ENCODE peak calls at places on chromosome 4, in four cellular contexts. L, T, B and N are unnamed samples.
A peak's percentile ranks its signal among the peaks of the same experiment; 100 is the strongest.

GRCh38 chr4:55445921-55446577 is 50.3 kb downstream of the TMEM165 start:
- DNase-seq in T (peak; percentile 57), B (peak; percentile 65), L (no peak), N (peak; percentile 53)

GRCh38 chr4:140137654-140138053 is 16.3 kb downstream of the MAML3 start:
- DNase-seq in T (peak; percentile 23), B (peak; percentile 47), L (no peak), N (no peak)

GRCh38 chr4:25879991-25880641 is 17.3 kb upstream of the SEL1L3 start:
- DNase-seq in L (no peak), B (peak; percentile 51), T (no peak), N (no peak)

GRCh38 chr4:6250235-6250983 is 19.2 kb upstream of the WFS1 start:
- DNase-seq in T (peak; percentile 57), B (peak; percentile 70), L (no peak), N (peak; percentile 7)

GRCh38 chr4:42786350-42787070 is 106.0 kb upstream of the GRXCR1 start:
- DNase-seq in T (no peak), L (no peak), B (no peak), N (no peak)

GRCh38 chr4:109873791-109874514 is 26.0 kb downstream of the LRIT3 start:
- DNase-seq in L (no peak), B (peak; percentile 69), T (peak; percentile 6), N (peak; percentile 13)

GRCh38 chr4:132003593-132003992 is 1145.5 kb upstream of the PCDH10 start:
- DNase-seq in L (no peak), T (no peak), B (no peak), N (no peak)

GRCh38 chr4:1246111-1246881 is 2.6 kb downstream of the CTBP1 start:
- DNase-seq in T (peak; percentile 8), L (peak; percentile 17), B (no peak), N (no peak)

GRCh38 chr4:119040711-119041185 is 94.9 kb upstream of the MYOZ2 start:
- DNase-seq in B (peak; percentile 84), T (peak; percentile 83), L (no peak), N (peak; percentile 77)

GRCh38 chr4:186189656-186190055 is 1.7 kb upstream of the CYP4V2 start:
- DNase-seq in T (no peak), B (no peak), L (no peak), N (no peak)

GRCh38 chr4:31674313-31674947 is 954.3 kb downstream of the PCDH7 start:
- DNase-seq in L (no peak), T (no peak), B (peak; percentile 31), N (no peak)

GRCh38 chr4:80138556-80139538 is 58.5 kb upstream of the PRDM8 start:
- DNase-seq in B (peak; percentile 57), T (peak; percentile 79), L (no peak), N (no peak)

GRCh38 chr4:39319678-39320077 is 46.5 kb downstream of the RFC1 start:
- DNase-seq in B (peak; percentile 82), T (peak; percentile 94), L (no peak), N (peak; percentile 56)

GRCh38 chr4:155999743-156000142 is 46.1 kb upstream of the CTSO start:
- DNase-seq in B (peak; percentile 3), T (no peak), L (peak; percentile 22), N (no peak)

GRCh38 chr4:11773798-11774197 is 345.1 kb upstream of the HS3ST1 start:
- DNase-seq in T (no peak), B (no peak), L (no peak), N (no peak)

DNA sequence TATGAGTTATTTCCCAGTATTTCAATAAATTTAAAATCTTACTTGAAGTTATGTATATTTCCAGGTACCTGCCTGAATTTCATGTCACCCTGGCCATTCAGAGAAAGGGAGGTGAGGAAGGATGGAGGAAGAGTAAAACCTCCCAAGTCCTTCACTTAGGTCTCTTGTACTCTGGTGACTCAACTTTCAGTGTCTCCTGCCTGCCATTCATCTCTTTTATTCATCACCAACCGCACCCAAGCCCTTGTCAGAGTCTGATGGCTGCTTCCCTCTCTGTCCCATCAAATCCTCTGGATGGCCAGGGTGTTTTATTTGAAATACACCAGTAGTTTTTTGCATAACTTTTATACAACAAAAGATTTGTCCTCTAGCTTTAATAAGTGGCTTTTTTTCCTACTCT is 17.8 kb downstream of the TMPRSS11E start:
- DNase-seq in L (no peak), T (peak; percentile 64), B (no peak), N (no peak)
- H3K27me3 ChIP-seq in L (no peaks in the 10 kb centered on the region), T (no peaks in the 10 kb centered on the region), B (no peaks in the 10 kb centered on the region), N (no peaks in the 10 kb centered on the region)

DNA sequence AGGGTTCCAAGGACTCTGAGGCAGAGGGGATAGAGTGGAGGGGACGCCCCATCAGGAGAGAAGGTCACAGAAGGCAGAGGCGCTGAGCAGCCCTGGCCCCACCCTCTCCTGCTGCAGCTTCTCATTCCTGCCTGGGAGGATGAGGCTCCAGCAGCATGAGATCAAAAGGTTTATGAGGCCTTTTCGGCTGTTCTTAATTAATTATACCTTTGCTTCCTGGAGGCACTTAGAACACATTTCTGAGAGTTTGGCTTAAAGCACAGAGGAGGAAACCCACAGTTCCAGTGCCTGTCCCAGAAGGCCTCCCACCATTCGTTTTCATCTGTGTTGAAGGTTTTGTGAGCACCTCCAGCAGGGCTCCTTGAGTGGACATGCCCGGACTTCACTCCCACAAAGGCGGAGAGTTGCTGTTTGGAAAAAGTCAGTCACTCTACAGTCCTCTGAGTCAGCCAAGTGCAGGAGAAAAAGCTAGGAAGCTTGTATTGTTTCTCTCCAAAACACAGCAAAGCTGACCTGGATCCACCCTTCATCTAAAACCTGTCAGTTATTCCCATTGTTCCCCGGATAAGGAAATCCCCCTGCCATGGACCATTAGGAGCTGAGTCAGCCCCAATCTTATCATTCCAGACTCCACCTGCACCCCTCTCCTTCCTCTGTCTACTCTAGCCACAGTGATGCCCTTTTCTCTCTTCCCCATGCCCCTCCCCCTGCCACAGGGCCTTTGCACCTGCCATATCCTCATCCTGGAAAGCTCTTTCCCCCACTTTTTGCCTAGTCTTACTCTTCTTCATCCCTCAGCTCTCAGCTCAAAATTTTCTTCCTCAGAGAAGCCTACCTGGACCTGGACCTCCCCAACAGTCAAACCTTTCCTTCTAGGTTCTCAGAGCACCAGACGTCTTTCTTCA is 276.8 kb downstream of the FBXW7 start:
- DNase-seq in B (peak; percentile 45), L (no peak), T (peak; percentile 96), N (peak; percentile 57)
- TF ChIP-seq CTCF in B (no peak), L (no peak), T (no peak), N (no peak)

DNA sequence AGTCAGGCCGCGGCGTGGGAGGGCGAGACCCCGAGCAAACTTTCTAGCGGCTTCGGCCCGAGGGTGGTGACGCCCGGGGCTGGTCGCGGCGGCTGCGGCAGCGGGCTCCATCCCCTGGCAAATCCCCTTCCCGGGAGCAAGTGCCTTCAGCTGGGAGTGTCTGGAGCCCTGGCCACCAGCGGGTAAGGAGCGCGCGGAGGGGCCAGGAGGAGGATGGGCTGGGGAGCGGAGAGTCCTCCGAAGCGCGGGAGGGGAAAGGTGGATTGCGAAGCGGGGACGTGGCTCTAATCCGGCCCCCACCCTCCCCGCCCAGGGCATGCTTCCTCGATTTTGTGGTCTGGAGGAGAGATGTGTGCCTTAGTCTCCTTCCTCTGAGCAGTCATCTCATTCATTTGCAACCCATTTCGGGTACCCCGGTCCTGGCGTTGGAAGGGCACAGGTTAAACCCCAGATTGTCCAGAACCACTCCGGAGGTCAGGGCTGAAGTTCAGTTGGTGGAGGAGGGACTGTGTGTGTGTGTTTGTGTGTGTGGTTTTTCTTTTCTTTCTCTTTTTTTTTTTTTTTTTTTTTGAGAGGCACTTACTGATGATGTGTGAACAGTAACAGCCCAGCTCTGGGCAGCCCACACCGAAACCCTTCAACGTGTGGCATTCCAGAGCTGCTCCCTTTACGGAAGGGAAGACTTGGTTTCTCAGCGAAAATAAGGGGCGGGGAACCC is 499 bp downstream of the SGMS2 start:
- DNase-seq in T (peak; percentile 71), B (peak; percentile 45), L (peak; percentile 41), N (no peak)
- H3K4me3 ChIP-seq in T (peak overlapping the region; percentile 94), B (peak overlapping the region; percentile 79), L (peak overlapping the region; percentile 83), N (peak overlapping the region; percentile 59)

GRCh38 chr4:5156677-5157076 is 105.4 kb downstream of the STK32B start:
- DNase-seq in T (no peak), B (no peak), L (no peak), N (no peak)
- H3K27me3 ChIP-seq in T (no peaks in the 10 kb centered on the region), B (no peaks in the 10 kb centered on the region), L (no peaks in the 10 kb centered on the region), N (no peaks in the 10 kb centered on the region)